ENCODE peak calls at places on chromosomes 13 and 19, in four cellular contexts. One of them, this sample, is unnamed.

GRCh38 chr19:29942404-29943261 is 594 bp downstream of the URI1 start:
- DNase-seq in left ventricle myocardium inferior: peak; percentile 65
- DNase-seq in Caco-2: peak; percentile 62
- DNase-seq in neural crest cell: peak; percentile 46
- DNase-seq in this sample: peak; percentile 72

GRCh38 chr13:26727633-26728032 is 33.0 kb downstream of the GPR12 start:
- DNase-seq in left ventricle myocardium inferior: no peak
- DNase-seq in Caco-2: no peak
- DNase-seq in neural crest cell: no peak
- DNase-seq in this sample: no peak

GRCh38 chr19:55697698-55698097 is 22.7 kb downstream of the EPN1 start:
- DNase-seq in left ventricle myocardium inferior: no peak
- DNase-seq in Caco-2: peak; percentile 30
- DNase-seq in neural crest cell: no peak
- DNase-seq in this sample: no peak

GRCh38 chr19:18144906-18145305 is 8.1 kb upstream of the PIK3R2 start:
- DNase-seq in left ventricle myocardium inferior: no peak
- DNase-seq in Caco-2: no peak
- DNase-seq in neural crest cell: no peak
- DNase-seq in this sample: no peak

GRCh38 chr19:13055213-13056051 is 47.2 kb downstream of the LYL1 start:
- DNase-seq in left ventricle myocardium inferior: peak; percentile 84
- DNase-seq in Caco-2: no peak
- DNase-seq in neural crest cell: no peak
- DNase-seq in this sample: peak; percentile 78

GRCh38 chr19:53571339-53571738 is 33.4 kb downstream of the ZNF331 start:
- DNase-seq in left ventricle myocardium inferior: no peak
- DNase-seq in Caco-2: no peak
- DNase-seq in neural crest cell: no peak
- DNase-seq in this sample: no peak

GRCh38 chr13:41622545-41623429 is 165.4 kb downstream of the RGCC start:
- DNase-seq in left ventricle myocardium inferior: no peak
- DNase-seq in Caco-2: no peak
- DNase-seq in neural crest cell: no peak
- DNase-seq in this sample: no peak

GRCh38 chr13:20414475-20415287 is 111.0 kb downstream of the CRYL1 start:
- DNase-seq in left ventricle myocardium inferior: no peak
- DNase-seq in Caco-2: no peak
- DNase-seq in neural crest cell: no peak
- DNase-seq in this sample: no peak

GRCh38 chr13:111491021-111491420 is 170.6 kb downstream of the TEX29 start:
- DNase-seq in left ventricle myocardium inferior: no peak
- DNase-seq in Caco-2: peak; percentile 19
- DNase-seq in neural crest cell: no peak
- DNase-seq in this sample: no peak

GRCh38 chr13:32947886-32948285 is 68.3 kb upstream of the KL start:
- DNase-seq in left ventricle myocardium inferior: no peak
- DNase-seq in Caco-2: no peak
- DNase-seq in neural crest cell: no peak
- DNase-seq in this sample: no peak

GRCh38 chr13:25645681-25646080 is 273.9 kb downstream of the ATP8A2 start:
- DNase-seq in left ventricle myocardium inferior: no peak
- DNase-seq in Caco-2: no peak
- DNase-seq in neural crest cell: no peak
- DNase-seq in this sample: no peak

GRCh38 chr19:33248104-33248503 is 22.5 kb upstream of the SLC7A10 start:
- DNase-seq in left ventricle myocardium inferior: no peak
- DNase-seq in Caco-2: no peak
- DNase-seq in neural crest cell: no peak
- DNase-seq in this sample: no peak

GRCh38 chr13:30052127-30052526 is 201.7 kb upstream of the UBL3 start:
- DNase-seq in left ventricle myocardium inferior: no peak
- DNase-seq in Caco-2: no peak
- DNase-seq in neural crest cell: no peak
- DNase-seq in this sample: no peak

GRCh38 chr19:57830071-57830602 is at the start of gene ZNF587B:
- DNase-seq in left ventricle myocardium inferior: peak; percentile 82
- DNase-seq in Caco-2: peak; percentile 81
- DNase-seq in neural crest cell: peak; percentile 83
- DNase-seq in this sample: peak; percentile 78

GRCh38 chr19:17311455-17312248 is 2.3 kb downstream of the DDA1 start:
- DNase-seq in left ventricle myocardium inferior: no peak
- DNase-seq in Caco-2: peak; percentile 64
- DNase-seq in neural crest cell: no peak
- DNase-seq in this sample: no peak

GRCh38 chr19:48822514-48822913 is 11.7 kb upstream of the BCAT2 start:
- DNase-seq in left ventricle myocardium inferior: no peak
- DNase-seq in Caco-2: no peak
- DNase-seq in neural crest cell: no peak
- DNase-seq in this sample: no peak

GRCh38 chr19:8355631-8356402 is 8.1 kb upstream of the ANGPTL4 start:
- DNase-seq in left ventricle myocardium inferior: no peak
- DNase-seq in Caco-2: no peak
- DNase-seq in neural crest cell: no peak
- DNase-seq in this sample: no peak

GRCh38 chr19:29671393-29672076 is 6.3 kb downstream of the PLEKHF1 start:
- DNase-seq in left ventricle myocardium inferior: peak; percentile 68
- DNase-seq in Caco-2: no peak
- DNase-seq in neural crest cell: no peak
- DNase-seq in this sample: peak; percentile 46

GRCh38 chr19:1522838-1523237 is 1.0 kb upstream of the PLK5 start:
- DNase-seq in left ventricle myocardium inferior: no peak
- DNase-seq in Caco-2: no peak
- DNase-seq in neural crest cell: no peak
- DNase-seq in this sample: no peak

GRCh38 chr19:14410775-14411134 is 8.4 kb downstream of the DDX39A start:
- DNase-seq in left ventricle myocardium inferior: no peak
- DNase-seq in Caco-2: no peak
- DNase-seq in neural crest cell: no peak
- DNase-seq in this sample: no peak

GRCh38 chr13:34933786-34934185 is 8.3 kb upstream of the NBEA start:
- DNase-seq in left ventricle myocardium inferior: no peak
- DNase-seq in Caco-2: no peak
- DNase-seq in neural crest cell: no peak
- DNase-seq in this sample: no peak

GRCh38 chr13:81779896-81780295 is 1439.0 kb upstream of the SPRY2 start:
- DNase-seq in left ventricle myocardium inferior: no peak
- DNase-seq in Caco-2: no peak
- DNase-seq in neural crest cell: no peak
- DNase-seq in this sample: no peak

GRCh38 chr13:25733696-25734435 is 317.9 kb downstream of the SHISA2 start:
- DNase-seq in left ventricle myocardium inferior: no peak
- DNase-seq in Caco-2: no peak
- DNase-seq in neural crest cell: no peak
- DNase-seq in this sample: no peak

GRCh38 chr19:15280915-15281683 is 48.9 kb upstream of the EPHX3 start:
- DNase-seq in left ventricle myocardium inferior: peak; percentile 91
- DNase-seq in Caco-2: peak; percentile 54
- DNase-seq in neural crest cell: no peak
- DNase-seq in this sample: peak; percentile 88

GRCh38 chr19:45515081-45515624 is 7.9 kb downstream of the VASP start:
- DNase-seq in left ventricle myocardium inferior: peak; percentile 58
- DNase-seq in Caco-2: no peak
- DNase-seq in neural crest cell: no peak
- DNase-seq in this sample: peak; percentile 65

GRCh38 chr19:58097783-58098681 is at the start of gene ZSCAN18:
- DNase-seq in left ventricle myocardium inferior: peak; percentile 97
- DNase-seq in Caco-2: no peak
- DNase-seq in neural crest cell: peak; percentile 98
- DNase-seq in this sample: peak; percentile 99

GRCh38 chr13:44470623-44471562 is 97.3 kb downstream of the SERP2 start:
- DNase-seq in left ventricle myocardium inferior: no peak
- DNase-seq in Caco-2: no peak
- DNase-seq in neural crest cell: no peak
- DNase-seq in this sample: no peak

GRCh38 chr19:13044160-13044853 is 49.0 kb downstream of the NFIX start:
- DNase-seq in left ventricle myocardium inferior: no peak
- DNase-seq in Caco-2: no peak
- DNase-seq in neural crest cell: no peak
- DNase-seq in this sample: no peak

GRCh38 chr19:1295169-1296012 is 9.7 kb downstream of the EFNA2 start:
- DNase-seq in left ventricle myocardium inferior: no peak
- DNase-seq in Caco-2: peak; percentile 38
- DNase-seq in neural crest cell: no peak
- DNase-seq in this sample: no peak

GRCh38 chr13:110676057-110676510 is 29.8 kb downstream of the CARS2 start:
- DNase-seq in left ventricle myocardium inferior: no peak
- DNase-seq in Caco-2: no peak
- DNase-seq in neural crest cell: no peak
- DNase-seq in this sample: no peak

GRCh38 chr13:48094404-48094780 is 512 bp downstream of the MED4 start:
- DNase-seq in left ventricle myocardium inferior: no peak
- DNase-seq in Caco-2: no peak
- DNase-seq in neural crest cell: no peak
- DNase-seq in this sample: no peak

GRCh38 chr13:38661276-38661675 is 25.6 kb upstream of the FREM2 start:
- DNase-seq in left ventricle myocardium inferior: no peak
- DNase-seq in Caco-2: no peak
- DNase-seq in neural crest cell: no peak
- DNase-seq in this sample: no peak

GRCh38 chr13:30932481-30933333 is at the start of gene TEX26:
- DNase-seq in left ventricle myocardium inferior: no peak
- DNase-seq in Caco-2: no peak
- DNase-seq in neural crest cell: peak; percentile 54
- DNase-seq in this sample: peak; percentile 14

GRCh38 chr19:17226002-17226933 is at the start of gene OCEL1:
- DNase-seq in left ventricle myocardium inferior: peak; percentile 100
- DNase-seq in Caco-2: peak; percentile 98
- DNase-seq in neural crest cell: peak; percentile 94
- DNase-seq in this sample: peak; percentile 99

GRCh38 chr19:16425993-16426392 is 45.8 kb downstream of the EPS15L1 start:
- DNase-seq in left ventricle myocardium inferior: no peak
- DNase-seq in Caco-2: no peak
- DNase-seq in neural crest cell: no peak
- DNase-seq in this sample: no peak

GRCh38 chr13:20664304-20664703 is 39.2 kb upstream of the IL17D start:
- DNase-seq in left ventricle myocardium inferior: no peak
- DNase-seq in Caco-2: no peak
- DNase-seq in neural crest cell: no peak
- DNase-seq in this sample: no peak

GRCh38 chr13:49421391-49421790 is 22.5 kb downstream of the CAB39L start:
- DNase-seq in left ventricle myocardium inferior: no peak
- DNase-seq in Caco-2: peak; percentile 58
- DNase-seq in neural crest cell: no peak
- DNase-seq in this sample: no peak

GRCh38 chr13:91308299-91308698 is 39.2 kb upstream of the MIR17HG start:
- DNase-seq in left ventricle myocardium inferior: no peak
- DNase-seq in Caco-2: no peak
- DNase-seq in neural crest cell: no peak
- DNase-seq in this sample: no peak